ENCODE peak calls at places on chromosomes 3 and 15, in four cellular contexts. One of them, this sample, is unnamed.

GRCh38 chr15:73959801-73960200 is 32.3 kb downstream of the STOML1 start:
- DNase-seq in heart left ventricle: no peak
- DNase-seq in psoas muscle: no peak
- DNase-seq in heart right ventricle: no peak
- DNase-seq in this sample: no peak

GRCh38 chr15:99845009-99845408 is 111.8 kb upstream of the LYSMD4 start:
- DNase-seq in heart left ventricle: no peak
- DNase-seq in psoas muscle: no peak
- DNase-seq in heart right ventricle: no peak
- DNase-seq in this sample: no peak

GRCh38 chr3:111666041-111666735 is 71.0 kb upstream of the ZBED2 start:
- DNase-seq in heart left ventricle: no peak
- DNase-seq in psoas muscle: no peak
- DNase-seq in heart right ventricle: no peak
- DNase-seq in this sample: no peak

GRCh38 chr3:128274837-128275236 is 121.6 kb downstream of the EEFSEC start:
- DNase-seq in heart left ventricle: no peak
- DNase-seq in psoas muscle: no peak
- DNase-seq in heart right ventricle: no peak
- DNase-seq in this sample: no peak

GRCh38 chr3:50625879-50626182 is 8.9 kb downstream of the MAPKAPK3 start:
- DNase-seq in heart left ventricle: no peak
- DNase-seq in psoas muscle: peak; percentile 79
- DNase-seq in heart right ventricle: no peak
- DNase-seq in this sample: no peak

GRCh38 chr3:111936191-111936841 is 42.5 kb upstream of the ABHD10 start:
- DNase-seq in heart left ventricle: no peak
- DNase-seq in psoas muscle: no peak
- DNase-seq in heart right ventricle: no peak
- DNase-seq in this sample: no peak

GRCh38 chr15:37086120-37086519 is 14.2 kb downstream of the MEIS2 start:
- DNase-seq in heart left ventricle: no peak
- DNase-seq in psoas muscle: no peak
- DNase-seq in heart right ventricle: no peak
- DNase-seq in this sample: no peak

GRCh38 chr3:195056506-195056905 is 214.5 kb downstream of the XXYLT1 start:
- DNase-seq in heart left ventricle: no peak
- DNase-seq in psoas muscle: no peak
- DNase-seq in heart right ventricle: no peak
- DNase-seq in this sample: no peak

GRCh38 chr3:14555835-14556234 is 15.7 kb upstream of the GRIP2 start:
- DNase-seq in heart left ventricle: peak; percentile 58
- DNase-seq in psoas muscle: peak; percentile 52
- DNase-seq in heart right ventricle: peak; percentile 55
- DNase-seq in this sample: no peak

GRCh38 chr15:33963831-33964664 is 4.2 kb upstream of the CHRM5 start:
- DNase-seq in heart left ventricle: no peak
- DNase-seq in psoas muscle: no peak
- DNase-seq in heart right ventricle: no peak
- DNase-seq in this sample: no peak

GRCh38 chr3:68129065-68129464 is 474.7 kb upstream of the SUCLG2 start:
- DNase-seq in heart left ventricle: no peak
- DNase-seq in psoas muscle: no peak
- DNase-seq in heart right ventricle: no peak
- DNase-seq in this sample: no peak

GRCh38 chr3:44845528-44846520 is 15.9 kb upstream of the TMEM42 start:
- DNase-seq in heart left ventricle: peak; percentile 72
- DNase-seq in psoas muscle: no peak
- DNase-seq in heart right ventricle: no peak
- DNase-seq in this sample: no peak
- H3K27ac ChIP-seq in heart left ventricle: peak overlapping the region; percentile 90
- H3K27ac ChIP-seq in psoas muscle: no peak overlapping the region
- H3K27ac ChIP-seq in heart right ventricle: peak overlapping the region; percentile 80
- H3K27ac ChIP-seq in this sample: no peak overlapping the region

GRCh38 chr3:30749230-30749629 is 142.8 kb downstream of the TGFBR2 start:
- DNase-seq in heart left ventricle: no peak
- DNase-seq in psoas muscle: no peak
- DNase-seq in heart right ventricle: no peak
- DNase-seq in this sample: no peak

GRCh38 chr3:30752961-30753360 is 141.5 kb downstream of the GADL1 start:
- DNase-seq in heart left ventricle: no peak
- DNase-seq in psoas muscle: peak; percentile 31
- DNase-seq in heart right ventricle: no peak
- DNase-seq in this sample: no peak

GRCh38 chr3:30747771-30748281 is 141.4 kb downstream of the TGFBR2 start:
- DNase-seq in heart left ventricle: no peak
- DNase-seq in psoas muscle: no peak
- DNase-seq in heart right ventricle: no peak
- DNase-seq in this sample: no peak

GRCh38 chr3:30750967-30751366 is 143.5 kb downstream of the GADL1 start:
- DNase-seq in heart left ventricle: no peak
- DNase-seq in psoas muscle: no peak
- DNase-seq in heart right ventricle: no peak
- DNase-seq in this sample: no peak

DNA sequence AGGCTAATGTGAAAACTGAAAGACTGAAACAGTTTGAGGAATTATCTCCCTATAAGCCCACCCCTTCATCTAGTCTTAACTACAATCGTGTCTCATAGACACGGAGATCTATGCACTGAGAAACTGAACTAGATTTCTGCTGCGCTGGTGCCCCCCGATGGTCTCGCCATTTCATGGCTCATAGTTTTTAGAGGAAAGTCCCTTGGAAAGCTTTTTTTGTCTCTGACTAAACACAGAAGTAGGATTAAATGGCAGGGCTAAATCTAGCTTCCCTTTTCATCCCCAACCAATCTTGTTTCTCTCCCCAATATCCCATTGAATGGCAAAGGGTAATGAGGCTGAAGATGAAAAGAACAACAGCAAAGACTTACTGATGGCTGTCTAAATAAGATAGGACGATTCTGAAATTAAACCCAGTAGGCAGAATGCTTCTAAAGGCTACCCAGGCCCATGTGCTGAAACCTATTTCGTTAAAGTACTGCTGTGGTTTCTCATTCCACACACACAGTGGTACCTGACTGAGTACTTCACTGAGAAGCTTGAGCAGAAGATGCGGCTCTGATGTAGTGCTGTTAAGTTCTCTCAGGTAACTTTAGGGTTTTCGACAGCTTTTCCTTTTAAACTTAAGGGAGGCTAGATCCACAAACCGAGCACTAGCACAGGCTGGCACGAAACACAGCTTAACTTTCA is 142.7 kb downstream of the GADL1 start:
- DNase-seq in heart left ventricle: peak; percentile 18
- DNase-seq in psoas muscle: no peak
- DNase-seq in heart right ventricle: peak; percentile 38
- DNase-seq in this sample: peak; percentile 44
- TF ChIP-seq CTCF in heart left ventricle: no peak
- TF ChIP-seq CTCF in psoas muscle: peak; percentile 30
- TF ChIP-seq CTCF in heart right ventricle: no peak
- TF ChIP-seq CTCF in this sample: no peak

GRCh38 chr3:186976802-186977201 is 46.5 kb downstream of the ST6GAL1 start:
- DNase-seq in heart left ventricle: no peak
- DNase-seq in psoas muscle: no peak
- DNase-seq in heart right ventricle: no peak
- DNase-seq in this sample: no peak
- H3K27ac ChIP-seq in heart left ventricle: peak overlapping the region; percentile 93
- H3K27ac ChIP-seq in psoas muscle: peak overlapping the region; percentile 96
- H3K27ac ChIP-seq in heart right ventricle: peak overlapping the region; percentile 92
- H3K27ac ChIP-seq in this sample: no peak overlapping the region

DNA sequence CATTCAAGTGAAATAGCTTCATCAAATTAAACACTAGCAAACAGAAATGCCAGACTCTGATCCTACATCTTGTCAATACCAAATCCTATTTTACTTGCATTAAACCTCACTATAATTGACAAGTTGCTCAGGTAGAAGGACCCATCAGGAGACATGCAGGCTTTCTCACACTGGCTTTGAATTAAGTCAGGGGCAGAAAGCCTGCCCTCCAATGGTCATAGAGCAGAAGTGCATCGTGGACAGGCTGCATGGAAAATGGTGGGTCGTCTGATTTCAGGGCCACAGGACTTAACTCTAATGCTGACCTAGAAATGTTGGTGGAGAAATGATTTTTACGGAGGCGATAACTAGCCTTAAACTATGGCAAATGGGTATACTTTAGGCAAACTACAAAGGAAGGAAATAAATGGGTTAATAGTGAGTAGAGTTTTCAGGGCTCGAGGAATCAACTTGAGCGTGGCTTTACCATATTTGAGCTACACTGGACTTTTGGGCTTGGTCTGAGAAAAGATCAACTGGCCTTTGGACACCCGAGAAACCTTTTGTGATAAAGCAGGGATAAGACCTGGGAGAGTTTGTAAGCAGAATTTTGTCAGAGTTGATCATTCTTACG is 283.9 kb downstream of the GRM7 start:
- DNase-seq in heart left ventricle: no peak
- DNase-seq in psoas muscle: no peak
- DNase-seq in heart right ventricle: no peak
- DNase-seq in this sample: no peak
- TF ChIP-seq CTCF in heart left ventricle: no peak
- TF ChIP-seq CTCF in psoas muscle: no peak
- TF ChIP-seq CTCF in heart right ventricle: peak; percentile 33
- TF ChIP-seq CTCF in this sample: no peak

This sample was measured in ovary.